ENCODE peak calls at places on chromosomes 16 and 17, in six cellular contexts. One of them, this sample, is unnamed.

GRCh38 chr17:82177276-82177675 is 35.4 kb downstream of the CCDC57 start:
- DNase-seq in HepG2: no peak
- DNase-seq in SK-N-SH: no peak
- DNase-seq in HCT116: no peak
- DNase-seq in K562: no peak
- DNase-seq in H1: no peak
- DNase-seq in this sample: no peak

GRCh38 chr17:64661981-64662773 is at the start of gene SMURF2:
- DNase-seq in H1: peak
- DNase-seq in SK-N-SH: peak
- DNase-seq in HCT116: no peak
- DNase-seq in K562: peak
- DNase-seq in HepG2: peak
- DNase-seq in this sample: peak

GRCh38 chr16:85234310-85235235 is 122.3 kb upstream of the CIBAR2 start:
- DNase-seq in K562: peak
- DNase-seq in HCT116: no peak
- DNase-seq in HepG2: peak
- DNase-seq in SK-N-SH: peak
- DNase-seq in H1: peak
- DNase-seq in this sample: peak

GRCh38 chr16:72986011-72986410 is 61.9 kb downstream of the ZFHX3 start:
- DNase-seq in SK-N-SH: no peak
- DNase-seq in K562: no peak
- DNase-seq in HCT116: no peak
- DNase-seq in H1: no peak
- DNase-seq in HepG2: no peak
- DNase-seq in this sample: no peak

GRCh38 chr17:17750881-17751280 is 69.6 kb downstream of the RAI1 start:
- DNase-seq in K562: no peak
- DNase-seq in SK-N-SH: no peak
- DNase-seq in HepG2: no peak
- DNase-seq in H1: no peak
- DNase-seq in HCT116: no peak
- DNase-seq in this sample: no peak

GRCh38 chr16:14963281-14964173 is 11.3 kb upstream of the PDXDC1 start:
- DNase-seq in HCT116: no peak
- DNase-seq in SK-N-SH: no peak
- DNase-seq in K562: no peak
- DNase-seq in H1: no peak
- DNase-seq in HepG2: no peak
- DNase-seq in this sample: no peak

GRCh38 chr17:81365148-81365600 is 30.1 kb upstream of the BAHCC1 start:
- DNase-seq in H1: no peak
- DNase-seq in HCT116: peak
- DNase-seq in K562: peak
- DNase-seq in HepG2: no peak
- DNase-seq in SK-N-SH: no peak
- DNase-seq in this sample: peak

GRCh38 chr17:51419476-51419875 is 159.1 kb downstream of the UTP18 start:
- DNase-seq in HCT116: no peak
- DNase-seq in K562: no peak
- DNase-seq in SK-N-SH: no peak
- DNase-seq in H1: no peak
- DNase-seq in HepG2: no peak
- DNase-seq in this sample: no peak

GRCh38 chr17:64536913-64537312 is 30.1 kb downstream of the CEP95 start:
- DNase-seq in SK-N-SH: no peak
- DNase-seq in H1: no peak
- DNase-seq in HCT116: no peak
- DNase-seq in HepG2: no peak
- DNase-seq in K562: no peak
- DNase-seq in this sample: no peak

GRCh38 chr16:74485916-74486315 is 64.6 kb upstream of the CLEC18B start:
- DNase-seq in H1: no peak
- DNase-seq in SK-N-SH: peak
- DNase-seq in K562: no peak
- DNase-seq in HCT116: peak
- DNase-seq in HepG2: no peak
- DNase-seq in this sample: peak

GRCh38 chr16:399278-400019 is 2.2 kb upstream of the DECR2 start:
- DNase-seq in SK-N-SH: no peak
- DNase-seq in HCT116: no peak
- DNase-seq in H1: no peak
- DNase-seq in K562: no peak
- DNase-seq in HepG2: no peak
- DNase-seq in this sample: no peak

GRCh38 chr16:86243123-86243473 is 267.2 kb upstream of the FOXF1 start:
- DNase-seq in HCT116: no peak
- DNase-seq in HepG2: no peak
- DNase-seq in SK-N-SH: no peak
- DNase-seq in H1: no peak
- DNase-seq in K562: no peak
- DNase-seq in this sample: no peak

GRCh38 chr16:66121466-66121865 is 245.0 kb upstream of the CDH5 start:
- DNase-seq in HepG2: no peak
- DNase-seq in HCT116: no peak
- DNase-seq in SK-N-SH: no peak
- DNase-seq in K562: no peak
- DNase-seq in H1: no peak
- DNase-seq in this sample: no peak

GRCh38 chr17:82931696-82932060 is 91.9 kb upstream of the ZNF750 start:
- DNase-seq in SK-N-SH: no peak
- DNase-seq in HCT116: no peak
- DNase-seq in K562: no peak
- DNase-seq in H1: no peak
- DNase-seq in HepG2: no peak
- DNase-seq in this sample: no peak

GRCh38 chr16:82655315-82655714 is 28.5 kb downstream of the CDH13 start:
- DNase-seq in K562: no peak
- DNase-seq in HepG2: no peak
- DNase-seq in H1: no peak
- DNase-seq in HCT116: no peak
- DNase-seq in SK-N-SH: no peak
- DNase-seq in this sample: no peak

GRCh38 chr16:80198995-80199299 is 341.8 kb upstream of the DYNLRB2 start:
- DNase-seq in SK-N-SH: no peak
- DNase-seq in K562: no peak
- DNase-seq in HCT116: no peak
- DNase-seq in H1: no peak
- DNase-seq in HepG2: no peak
- DNase-seq in this sample: no peak

GRCh38 chr17:42399948-42400843 is 12.0 kb upstream of the STAT3 start:
- DNase-seq in SK-N-SH: no peak
- DNase-seq in K562: no peak
- DNase-seq in H1: no peak
- DNase-seq in HepG2: no peak
- DNase-seq in HCT116: no peak
- DNase-seq in this sample: no peak

GRCh38 chr17:16287563-16288027 is 65.7 kb downstream of the CENPV start:
- DNase-seq in SK-N-SH: no peak
- DNase-seq in HCT116: no peak
- DNase-seq in HepG2: peak
- DNase-seq in K562: peak
- DNase-seq in H1: no peak
- DNase-seq in this sample: no peak

GRCh38 chr16:14286381-14287230 is 215.5 kb downstream of the MRTFB start:
- DNase-seq in SK-N-SH: no peak
- DNase-seq in H1: no peak
- DNase-seq in K562: no peak
- DNase-seq in HCT116: no peak
- DNase-seq in HepG2: no peak
- DNase-seq in this sample: no peak

GRCh38 chr16:60142991-60143705 is 1409.0 kb upstream of the GOT2 start:
- DNase-seq in HepG2: no peak
- DNase-seq in HCT116: no peak
- DNase-seq in K562: no peak
- DNase-seq in SK-N-SH: no peak
- DNase-seq in H1: no peak
- DNase-seq in this sample: no peak

GRCh38 chr17:7016886-7017826 is 4.7 kb downstream of the RNASEK start:
- DNase-seq in HepG2: no peak
- DNase-seq in SK-N-SH: no peak
- DNase-seq in HCT116: no peak
- DNase-seq in H1: no peak
- DNase-seq in K562: peak
- DNase-seq in this sample: no peak

GRCh38 chr17:7017827-7018200 is 5.0 kb upstream of the BCL6B start:
- DNase-seq in SK-N-SH: no peak
- DNase-seq in HCT116: no peak
- DNase-seq in H1: no peak
- DNase-seq in K562: no peak
- DNase-seq in HepG2: no peak
- DNase-seq in this sample: no peak

GRCh38 chr17:7019406-7019805 is 3.4 kb upstream of the BCL6B start:
- DNase-seq in HepG2: no peak
- DNase-seq in K562: no peak
- DNase-seq in H1: no peak
- DNase-seq in SK-N-SH: no peak
- DNase-seq in HCT116: no peak
- DNase-seq in this sample: no peak

GRCh38 chr17:7019839-7020519 is 2.9 kb upstream of the BCL6B start:
- DNase-seq in SK-N-SH: peak
- DNase-seq in HCT116: no peak
- DNase-seq in K562: peak
- DNase-seq in H1: no peak
- DNase-seq in HepG2: no peak
- DNase-seq in this sample: peak

DNA sequence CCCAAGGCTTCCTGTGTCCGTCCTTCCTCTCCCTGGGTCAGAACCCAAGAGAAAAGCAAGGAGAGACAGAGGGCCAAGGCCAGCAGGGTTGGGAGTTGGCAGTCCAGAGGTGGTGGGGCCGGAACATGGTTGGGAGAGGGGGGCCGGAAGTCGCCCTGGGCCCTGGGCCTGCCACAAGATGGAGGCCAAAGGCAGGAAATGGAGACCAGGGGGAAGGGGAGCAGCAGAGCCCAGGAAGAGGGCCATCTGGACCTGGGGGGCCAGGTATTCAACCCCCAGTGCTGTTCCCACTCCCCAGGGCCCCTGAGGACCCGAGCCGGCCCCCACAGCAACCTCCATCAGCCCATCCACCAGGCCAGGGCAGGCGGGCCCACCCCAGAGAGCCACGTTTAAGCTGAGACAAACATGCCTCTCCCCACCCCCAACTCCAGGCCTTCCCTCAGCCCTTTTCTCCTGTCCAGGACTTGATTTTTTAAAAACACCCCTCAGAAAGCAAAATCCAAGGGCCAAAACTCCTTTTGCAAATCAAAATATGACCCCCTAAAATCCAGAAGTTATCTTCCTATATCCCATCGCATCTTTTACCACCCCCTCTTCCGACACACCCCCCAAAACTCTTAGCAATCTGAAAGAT is 4.4 kb upstream of the BCL6B start:
- DNase-seq in H1: no peak
- DNase-seq in HepG2: no peak
- DNase-seq in HCT116: no peak
- DNase-seq in K562: no peak
- DNase-seq in SK-N-SH: no peak
- DNase-seq in this sample: no peak
- TF ChIP-seq JUND in H1: no peak
- TF ChIP-seq JUND in HepG2: no peak
- TF ChIP-seq JUND in HCT116: no peak
- TF ChIP-seq JUND in K562: no peak
- TF ChIP-seq JUND in SK-N-SH: no peak
- TF ChIP-seq JUND in this sample: no peak

GRCh38 chr16:8167436-8167835 is 422.9 kb downstream of the TMEM114 start:
- DNase-seq in K562: no peak
- DNase-seq in SK-N-SH: no peak
- DNase-seq in HCT116: no peak
- DNase-seq in HepG2: no peak
- DNase-seq in H1: no peak
- DNase-seq in this sample: no peak

GRCh38 chr16:8178271-8178670 is 412.0 kb downstream of the TMEM114 start:
- DNase-seq in H1: no peak
- DNase-seq in SK-N-SH: no peak
- DNase-seq in HCT116: no peak
- DNase-seq in HepG2: no peak
- DNase-seq in K562: no peak
- DNase-seq in this sample: no peak

GRCh38 chr16:8168016-8168415 is 422.3 kb downstream of the TMEM114 start:
- DNase-seq in H1: no peak
- DNase-seq in HepG2: no peak
- DNase-seq in HCT116: no peak
- DNase-seq in K562: no peak
- DNase-seq in SK-N-SH: no peak
- DNase-seq in this sample: no peak

GRCh38 chr16:8173111-8173644 is 417.1 kb downstream of the TMEM114 start:
- DNase-seq in HepG2: peak
- DNase-seq in HCT116: peak
- DNase-seq in K562: peak
- DNase-seq in H1: peak
- DNase-seq in SK-N-SH: peak
- DNase-seq in this sample: peak
- TF ChIP-seq JUND in HepG2: no peak
- TF ChIP-seq JUND in HCT116: no peak
- TF ChIP-seq JUND in K562: peak
- TF ChIP-seq JUND in H1: peak
- TF ChIP-seq JUND in SK-N-SH: no peak
- TF ChIP-seq JUND in this sample: no peak

DNA sequence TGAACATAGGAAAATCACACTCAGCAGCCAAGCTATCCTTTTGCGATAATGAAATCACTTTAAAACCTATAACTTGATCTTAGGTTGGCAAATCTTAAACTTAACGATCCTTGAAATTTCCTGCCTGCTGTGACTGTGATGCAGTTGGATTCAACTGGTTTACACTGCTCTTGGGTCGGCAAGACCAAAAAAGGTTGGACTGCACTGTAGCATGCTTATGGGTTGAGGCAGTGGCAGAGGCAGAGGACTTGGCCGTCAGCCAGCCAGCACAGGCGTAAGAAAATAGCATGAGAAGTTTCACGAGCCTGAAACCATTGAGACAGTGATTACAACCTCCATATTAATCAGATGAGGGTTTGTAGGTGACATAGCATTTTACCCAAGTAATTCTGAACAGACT is 21.4 kb downstream of the WSB1 start:
- DNase-seq in HepG2: no peak
- DNase-seq in SK-N-SH: no peak
- DNase-seq in K562: no peak
- DNase-seq in HCT116: no peak
- DNase-seq in H1: no peak
- DNase-seq in this sample: no peak
- TF ChIP-seq JUND in HepG2: no peak
- TF ChIP-seq JUND in SK-N-SH: no peak
- TF ChIP-seq JUND in K562: no peak
- TF ChIP-seq JUND in HCT116: no peak
- TF ChIP-seq JUND in H1: no peak
- TF ChIP-seq JUND in this sample: no peak

GRCh38 chr17:38464723-38465419 is 36.6 kb downstream of the ARHGAP23 start:
- DNase-seq in HCT116: peak
- DNase-seq in K562: peak
- DNase-seq in HepG2: no peak
- DNase-seq in H1: no peak
- DNase-seq in SK-N-SH: peak
- DNase-seq in this sample: no peak
- TF ChIP-seq JUND in HCT116: no peak
- TF ChIP-seq JUND in K562: no peak
- TF ChIP-seq JUND in HepG2: no peak
- TF ChIP-seq JUND in H1: no peak
- TF ChIP-seq JUND in SK-N-SH: no peak
- TF ChIP-seq JUND in this sample: no peak

GRCh38 chr17:39139137-39139516 is 12.3 kb downstream of the PLXDC1 start:
- DNase-seq in HCT116: no peak
- DNase-seq in HepG2: no peak
- DNase-seq in SK-N-SH: no peak
- DNase-seq in K562: no peak
- DNase-seq in H1: no peak
- DNase-seq in this sample: no peak
- TF ChIP-seq JUND in HCT116: no peak
- TF ChIP-seq JUND in HepG2: no peak
- TF ChIP-seq JUND in SK-N-SH: peak
- TF ChIP-seq JUND in K562: no peak
- TF ChIP-seq JUND in H1: no peak
- TF ChIP-seq JUND in this sample: no peak